ENCODE peak calls at places on chromosomes 1 and 21, in eight cellular contexts. U is stomach, H is A549, M is lower lobe of right lung, G is HFF-Myc, Q is AG10803, E is Peyer's patch, S is kidney epithelial cell. O is an unnamed sample.

GRCh38 chr1:152759453-152760173 is 1.8 kb downstream of the KPRP start:
- DNase-seq in U (no peak), E (no peak), S (no peak), M (no peak), Q (no peak), H (no peak), G (no peak), O (no peak)

GRCh38 chr1:189597083-189597482 is 880.6 kb downstream of the BRINP3 start:
- DNase-seq in U (peak; percentile 66), Q (no peak), M (peak; percentile 47), H (no peak), S (no peak), G (no peak), E (no peak), O (no peak)

GRCh38 chr1:25566730-25567341 is 23.4 kb downstream of the LDLRAP1 start:
- DNase-seq in U (no peak), M (peak; percentile 59), E (no peak), G (no peak), S (no peak), H (no peak), Q (peak; percentile 92), O (no peak)

GRCh38 chr1:236854602-236854978 is 59.5 kb downstream of the MTR start:
- DNase-seq in M (no peak), Q (peak; percentile 79), E (no peak), H (no peak), G (no peak), U (no peak), S (no peak), O (no peak)

GRCh38 chr1:9782116-9782751 is 41.5 kb downstream of the CLSTN1 start:
- DNase-seq in E (no peak), Q (no peak), G (no peak), S (no peak), U (no peak), M (no peak), H (no peak), O (no peak)

GRCh38 chr21:33561373-33561772 is 18.5 kb downstream of the SON start:
- DNase-seq in S (no peak), M (no peak), Q (no peak), H (no peak), G (no peak), U (no peak), E (no peak), O (no peak)

GRCh38 chr1:21451981-21452411 is 12.1 kb downstream of the NBPF3 start:
- DNase-seq in H (no peak), E (no peak), G (no peak), M (no peak), Q (peak; percentile 67), U (no peak), S (no peak), O (no peak)

GRCh38 chr1:8892026-8892425 is 13.5 kb upstream of the ENO1 start:
- DNase-seq in E (no peak), S (no peak), G (no peak), Q (no peak), H (no peak), U (no peak), M (no peak), O (no peak)

GRCh38 chr1:7564097-7564496 is 207.0 kb upstream of the VAMP3 start:
- DNase-seq in S (no peak), M (no peak), U (no peak), G (no peak), Q (no peak), H (no peak), E (no peak), O (no peak)

GRCh38 chr1:1990222-1990621 is 13.4 kb downstream of the CFAP74 start:
- DNase-seq in E (no peak), G (no peak), M (no peak), H (no peak), S (no peak), U (no peak), Q (peak; percentile 15), O (no peak)

GRCh38 chr1:20437640-20438039 is 48.4 kb downstream of the CAMK2N1 start:
- DNase-seq in G (no peak), S (no peak), M (no peak), Q (no peak), U (no peak), E (no peak), H (no peak), O (no peak)

GRCh38 chr1:229248821-229249817 is 21.8 kb upstream of the RAB4A start:
- DNase-seq in U (no peak), M (no peak), G (no peak), E (no peak), H (no peak), S (no peak), Q (no peak), O (no peak)

GRCh38 chr1:99266731-99267130 is 2.4 kb downstream of the PLPPR4 start:
- DNase-seq in S (no peak), Q (peak; percentile 87), E (no peak), M (no peak), U (no peak), G (peak; percentile 65), H (no peak), O (no peak)

GRCh38 chr1:162070825-162071224 is 1.3 kb downstream of the NOS1AP start:
- DNase-seq in E (no peak), S (no peak), U (no peak), H (no peak), G (no peak), Q (no peak), M (no peak), O (no peak)

DNA sequence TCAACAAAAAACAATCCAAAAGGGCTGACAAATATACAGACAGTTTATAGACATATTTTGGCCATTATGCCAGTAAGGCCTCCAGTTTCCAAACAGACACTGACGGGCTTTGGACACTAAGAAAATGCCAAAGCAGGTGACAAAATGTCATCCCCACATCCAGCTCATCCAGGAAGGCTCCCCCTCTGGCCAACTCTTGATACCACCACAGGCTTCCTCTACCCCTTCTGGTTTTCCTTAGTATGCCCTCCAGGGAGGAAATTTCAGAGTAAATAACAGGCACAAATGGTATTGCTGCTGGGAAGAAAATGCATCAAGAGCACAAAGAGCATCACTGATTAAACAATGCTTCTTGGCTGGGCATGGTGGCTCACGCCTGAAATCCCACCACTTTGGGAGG is 225.3 kb downstream of the VAV3 start:
- DNase-seq in E (no peak), M (no peak), H (no peak), U (no peak), Q (no peak), S (no peak), G (no peak), O (no peak)
- TF ChIP-seq CTCF in E (no peak), M (no peak), H (no peak), U (no peak), Q (no peak), S (peak; percentile 16), G (peak; percentile 9), O (no peak)

DNA sequence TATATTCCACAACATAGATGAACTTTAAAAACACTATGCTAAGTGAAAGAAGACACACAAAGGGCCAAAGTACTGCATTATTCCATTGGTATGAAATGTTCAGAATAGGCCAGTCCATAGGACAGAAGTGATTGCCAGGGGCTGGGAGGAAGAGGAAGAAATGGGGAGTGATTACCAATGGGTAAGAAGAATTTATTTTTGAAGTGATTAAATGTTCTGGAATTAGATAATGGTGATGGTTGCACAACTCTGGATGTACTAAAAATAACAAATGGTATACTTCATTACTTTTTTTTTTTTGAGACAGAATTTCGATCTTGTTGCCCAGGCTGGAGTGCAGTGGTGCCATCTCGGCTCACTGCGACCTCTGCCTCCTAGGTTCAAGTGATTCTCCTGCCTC is 61.7 kb downstream of the CHD5 start:
- DNase-seq in Q (peak; percentile 44), U (no peak), S (no peak), M (no peak), G (no peak), H (no peak), E (no peak), O (no peak)
- TF ChIP-seq CTCF in Q (no peak), U (no peak), S (no peak), M (no peak), G (no peak), H (no peak), E (no peak), O (no peak)

DNA sequence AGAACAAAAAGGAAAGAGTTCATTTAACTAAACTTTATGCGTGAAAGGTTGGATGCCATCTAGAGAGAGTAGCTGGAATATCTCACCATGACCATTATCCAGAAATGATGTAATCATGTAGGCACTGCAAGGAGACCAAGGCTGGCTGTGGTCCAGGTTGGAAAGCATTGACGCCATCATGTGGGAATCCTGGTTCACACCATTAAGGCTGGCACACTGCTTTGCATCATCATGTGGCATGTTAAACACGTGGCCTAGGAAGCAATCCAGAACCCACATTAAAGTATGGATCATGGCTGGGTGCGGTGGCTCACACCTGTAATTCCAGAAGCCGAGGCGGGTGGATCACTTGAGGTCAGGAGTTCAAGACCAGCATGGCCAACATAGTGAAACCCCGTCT is 4.3 kb downstream of the ADAMTS1 start:
- DNase-seq in U (no peak), H (no peak), Q (peak; percentile 90), G (no peak), E (no peak), M (no peak), S (no peak), O (no peak)
- TF ChIP-seq CTCF in U (no peak), H (no peak), Q (peak; percentile 33), G (no peak), E (no peak), M (no peak), S (no peak), O (no peak)

DNA sequence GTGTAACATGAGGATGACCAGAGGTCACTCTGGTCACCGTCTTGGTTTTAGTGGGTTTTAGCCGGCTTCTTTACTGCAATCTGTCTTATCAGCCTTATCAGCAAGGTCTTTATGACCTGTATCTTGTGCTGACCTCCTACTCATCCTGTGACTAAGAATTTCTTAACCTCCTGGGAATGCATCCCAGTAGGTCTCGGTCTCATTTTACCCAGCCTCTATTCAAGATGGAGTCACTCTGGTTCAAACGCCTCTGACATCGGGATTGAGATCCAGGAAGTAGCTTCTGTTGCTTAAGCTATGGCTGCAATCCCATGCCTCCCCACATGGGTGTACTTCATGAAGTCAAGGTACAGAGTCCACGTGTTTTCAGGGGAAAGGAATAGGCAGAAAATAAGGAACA is 19.9 kb downstream of the FMN2 start:
- DNase-seq in E (no peak), M (no peak), U (no peak), Q (no peak), S (no peak), H (no peak), G (no peak), O (peak; percentile 73)
- TF ChIP-seq CTCF in E (no peak), M (no peak), U (no peak), Q (no peak), S (no peak), H (no peak), G (peak; percentile 6), O (no peak)

GRCh38 chr1:119291611-119292206 is 76.9 kb upstream of the HAO2 start:
- DNase-seq in U (no peak), H (no peak), E (no peak), S (no peak), G (no peak), Q (peak; percentile 65), M (no peak), O (no peak)

GRCh38 chr1:119285482-119285881 is 83.1 kb upstream of the HAO2 start:
- DNase-seq in U (no peak), Q (peak; percentile 85), H (no peak), E (no peak), G (peak; percentile 31), S (peak; percentile 26), M (no peak), O (no peak)

GRCh38 chr1:119288751-119289150 is 79.8 kb upstream of the HAO2 start:
- DNase-seq in Q (peak; percentile 57), U (no peak), G (no peak), E (no peak), S (no peak), M (no peak), H (no peak), O (no peak)

GRCh38 chr1:119290297-119290696 is 78.3 kb upstream of the HAO2 start:
- DNase-seq in U (no peak), M (no peak), E (no peak), Q (no peak), G (no peak), H (no peak), S (no peak), O (no peak)

GRCh38 chr1:119286587-119287181 is 81.9 kb upstream of the HAO2 start:
- DNase-seq in H (peak; percentile 4), U (no peak), S (no peak), G (no peak), M (no peak), Q (peak; percentile 44), E (no peak), O (no peak)
- TF ChIP-seq CTCF in H (peak; percentile 33), U (no peak), S (peak; percentile 58), G (peak; percentile 64), M (peak; percentile 37), Q (peak; percentile 55), E (peak; percentile 41), O (no peak)

O was measured in mucosa of descending colon.